ENCODE peak calls at places on chromosomes 12 and 14, in four cellular contexts. D, C, H and I are unnamed samples.
A peak's percentile ranks its signal among the peaks of the same experiment; 100 is the strongest.

GRCh38 chr12:115752913-115753726 is 524.4 kb downstream of the MED13L start:
- DNase-seq in C (no peak), H (peak; percentile 58), D (peak; percentile 48), I (peak; percentile 58)

GRCh38 chr14:88667555-88668273 is 104.9 kb downstream of the ZC3H14 start:
- DNase-seq in D (peak; percentile 72), H (peak; percentile 67), C (peak; percentile 60), I (peak; percentile 70)

GRCh38 chr14:60183724-60184596 is 18.8 kb upstream of the DHRS7 start:
- DNase-seq in D (peak; percentile 57), H (peak; percentile 12), C (no peak), I (peak; percentile 55)

GRCh38 chr12:60035835-60036234 is 440.0 kb downstream of the SLC16A7 start:
- DNase-seq in D (no peak), C (no peak), H (no peak), I (no peak)

GRCh38 chr12:12561305-12562015 is 1.2 kb downstream of the DUSP16 start:
- DNase-seq in H (no peak), D (peak; percentile 45), C (peak; percentile 68), I (peak; percentile 53)

GRCh38 chr12:132163911-132164288 is 19.6 kb downstream of the NOC4L start:
- DNase-seq in H (no peak), C (no peak), D (no peak), I (no peak)

GRCh38 chr12:123141615-123142517 is 9.0 kb downstream of the PITPNM2 start:
- DNase-seq in D (peak; percentile 44), C (no peak), H (no peak), I (peak; percentile 87)

GRCh38 chr14:67359319-67359774 is 257 bp downstream of the ATP6V1D start:
- DNase-seq in H (peak; percentile 21), C (no peak), D (no peak), I (peak; percentile 3)

GRCh38 chr14:74599946-74600345 is 12.1 kb downstream of the LTBP2 start:
- DNase-seq in C (no peak), H (no peak), D (no peak), I (no peak)

GRCh38 chr14:95787941-95788340 is 74.0 kb upstream of the TCL1A start:
- DNase-seq in C (no peak), H (no peak), D (no peak), I (no peak)

GRCh38 chr14:95786566-95786965 is 72.6 kb upstream of the TCL1A start:
- DNase-seq in H (no peak), D (no peak), C (no peak), I (no peak)

DNA sequence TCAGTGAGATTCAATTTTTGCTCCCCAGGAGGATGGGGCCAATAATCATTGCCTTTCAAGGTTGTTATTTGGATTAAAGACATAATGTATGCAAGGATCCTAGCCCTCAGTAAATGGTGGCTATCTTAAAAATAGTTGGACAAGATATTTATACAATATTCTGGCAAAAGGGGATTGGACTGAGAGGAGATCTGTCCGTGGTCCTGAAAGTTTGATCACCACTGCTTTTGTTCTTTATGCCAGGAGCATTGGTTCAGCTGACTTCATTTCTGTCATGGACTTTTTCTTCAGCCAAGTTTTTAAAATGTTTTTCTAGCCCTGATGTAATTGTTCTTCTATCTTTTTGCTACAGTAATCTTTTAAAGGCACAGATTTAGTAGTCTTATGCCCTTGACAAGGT is 70.2 kb upstream of the TCL1A start:
- DNase-seq in D (peak; percentile 12), C (no peak), H (no peak), I (peak; percentile 16)
- TF ChIP-seq PHF8 in D (no peak), C (no peak), H (no peak), I (no peak)

DNA sequence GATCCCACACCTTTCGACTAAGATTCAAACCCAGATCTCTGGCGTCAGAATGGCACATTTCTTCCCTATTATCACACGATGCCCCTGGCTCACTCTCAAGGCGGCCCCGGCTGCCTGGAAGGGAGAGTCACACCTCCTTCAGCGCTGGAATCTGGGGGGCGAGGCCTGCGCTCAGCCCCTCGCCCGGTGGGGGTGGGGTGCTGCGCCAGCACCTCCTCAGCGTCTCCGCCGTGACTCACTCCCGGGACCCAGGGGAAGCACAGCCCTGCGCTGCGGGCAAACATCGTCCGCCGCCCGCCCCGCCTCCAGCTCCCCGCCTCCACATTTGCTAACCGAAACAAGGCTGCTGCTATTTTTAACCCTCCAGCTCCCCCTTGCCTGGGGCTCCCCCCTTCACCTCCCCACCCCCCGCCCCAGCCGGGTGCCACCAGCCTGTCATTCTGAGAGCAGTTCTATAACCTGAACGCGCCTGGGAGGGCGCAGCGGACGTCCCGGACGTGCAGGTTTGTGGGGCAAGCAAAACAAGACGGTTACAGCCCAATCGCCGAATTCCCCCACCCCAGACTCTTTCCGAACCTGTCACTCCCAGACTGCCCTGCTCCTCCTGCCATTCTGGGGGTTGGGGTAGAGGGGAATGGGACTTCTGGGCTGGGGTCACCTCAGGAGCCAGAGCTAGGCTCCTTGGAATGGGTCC is 6.8 kb downstream of the HDAC7 start:
- DNase-seq in C (peak; percentile 83), H (peak; percentile 85), D (peak; percentile 92), I (peak; percentile 36)
- TF ChIP-seq PHF8 in C (peak; percentile 22), H (no peak), D (peak; percentile 35), I (no peak)

DNA sequence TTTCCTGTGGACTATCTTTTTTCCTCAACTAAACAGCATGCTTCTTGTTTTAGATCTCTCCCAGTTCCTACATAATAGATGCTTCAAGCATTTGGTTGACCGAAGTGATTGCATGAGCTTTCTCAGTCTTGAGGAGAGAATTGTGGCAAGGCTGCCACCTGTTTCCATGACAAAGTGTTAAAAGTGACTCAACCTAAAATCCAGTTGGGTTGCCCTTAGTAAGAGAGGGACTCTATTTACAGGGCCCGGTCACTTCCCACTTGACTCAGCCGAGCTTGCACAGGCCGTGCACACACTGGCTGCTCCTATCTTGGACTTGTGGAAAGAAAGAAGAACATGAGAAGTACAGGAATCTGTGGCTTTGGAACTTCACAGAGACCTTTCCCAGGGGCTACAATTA is 2.1 kb upstream of the B4GALNT3 start:
- DNase-seq in H (no peak), C (no peak), D (no peak), I (no peak)
- TF ChIP-seq PHF8 in H (no peak), C (no peak), D (no peak), I (no peak)

DNA sequence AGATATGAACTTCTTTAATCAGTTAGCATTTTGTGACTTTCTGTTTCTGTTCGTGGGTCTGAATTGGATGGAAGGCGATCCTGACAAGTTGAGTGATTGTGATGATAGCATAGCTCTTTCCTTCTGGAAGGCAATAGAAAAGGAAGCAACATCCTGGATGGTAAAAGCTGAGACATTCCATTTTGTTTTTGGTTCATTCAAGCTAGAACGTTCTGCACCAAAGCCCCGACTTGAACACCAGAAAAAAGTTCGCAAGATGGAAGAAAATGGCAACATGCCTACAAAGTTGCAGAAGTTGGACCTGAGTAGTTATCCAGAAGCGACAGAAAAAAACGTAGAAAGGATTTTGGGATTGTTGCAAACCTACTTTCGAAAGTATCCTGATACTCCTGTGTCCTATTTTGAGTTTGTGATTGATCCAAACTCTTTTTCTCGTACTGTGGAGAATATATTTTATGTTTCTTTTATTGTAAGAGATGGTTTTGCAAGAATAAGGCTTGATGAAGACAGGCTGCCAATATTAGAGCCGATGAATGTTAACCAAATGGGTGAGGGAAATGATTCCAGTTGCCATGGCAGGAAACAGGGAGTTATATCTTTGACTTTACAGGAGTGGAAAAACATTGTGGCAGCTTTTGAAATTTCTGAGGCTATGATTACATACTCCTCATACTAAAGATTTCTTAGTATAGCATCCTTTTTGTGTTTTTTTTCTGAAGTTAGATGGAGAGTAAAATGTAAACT is 894 bp downstream of the EID3 start:
- DNase-seq in D (no peak), H (no peak), C (no peak), I (no peak)
- TF ChIP-seq PHF8 in D (no peak), H (no peak), C (no peak), I (no peak)

GRCh38 chr12:67320614-67321305 is 51.6 kb downstream of the CAND1 start:
- DNase-seq in H (no peak), C (no peak), D (no peak), I (no peak)

GRCh38 chr12:67322580-67322979 is 53.4 kb downstream of the CAND1 start:
- DNase-seq in H (no peak), D (no peak), C (no peak), I (no peak)

GRCh38 chr12:67318786-67319185 is 49.6 kb downstream of the CAND1 start:
- DNase-seq in D (no peak), H (no peak), C (no peak), I (no peak)

GRCh38 chr12:67326637-67327036 is 57.5 kb downstream of the CAND1 start:
- DNase-seq in H (no peak), D (no peak), C (no peak), I (no peak)

GRCh38 chr12:67323007-67323406 is 53.8 kb downstream of the CAND1 start:
- DNase-seq in C (no peak), D (no peak), H (no peak), I (no peak)
- TF ChIP-seq PHF8 in C (no peak), D (no peak), H (no peak), I (no peak)

GRCh38 chr14:105285174-105285573 is 15.6 kb downstream of the BRF1 start:
- DNase-seq in D (no peak), C (no peak), H (no peak), I (no peak)

GRCh38 chr14:105290598-105291356 is 10.0 kb downstream of the BRF1 start:
- DNase-seq in D (no peak), H (no peak), C (no peak), I (no peak)

GRCh38 chr14:105283899-105284298 is 16.9 kb downstream of the BRF1 start:
- DNase-seq in C (no peak), D (no peak), H (no peak), I (no peak)

GRCh38 chr14:105286759-105287144 is 14.0 kb downstream of the BRF1 start:
- DNase-seq in D (no peak), C (no peak), H (no peak), I (no peak)

GRCh38 chr14:105287249-105288102 is 13.3 kb downstream of the BRF1 start:
- DNase-seq in D (no peak), H (no peak), C (no peak), I (no peak)
- TF ChIP-seq PHF8 in D (no peak), H (no peak), C (no peak), I (no peak)

GRCh38 chr12:29039013-29039412 is 110.1 kb upstream of the FAR2 start:
- DNase-seq in C (no peak), H (no peak), D (no peak), I (no peak)
- TF ChIP-seq PHF8 in C (no peak), H (no peak), D (no peak), I (no peak)

DNA sequence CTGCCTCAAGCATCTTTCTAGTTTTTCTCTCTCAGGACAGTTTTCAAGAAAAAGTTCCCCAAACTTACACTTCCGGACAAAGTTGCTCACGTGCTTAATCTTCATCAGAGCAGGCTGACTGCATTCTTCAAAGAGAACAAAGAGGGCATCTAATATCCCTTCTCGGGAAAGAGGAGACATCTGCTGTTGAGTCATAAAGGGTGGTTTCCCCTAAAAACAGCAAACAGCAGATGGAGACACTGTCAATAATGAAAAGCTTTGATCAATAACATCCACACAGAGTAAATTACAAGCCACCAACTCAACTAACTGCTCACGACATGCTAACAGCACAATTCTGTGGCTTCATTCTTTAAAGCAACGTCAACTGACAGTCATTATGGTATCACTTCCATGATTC is 8.1 kb downstream of the CIT start:
- DNase-seq in C (no peak), H (no peak), D (no peak), I (no peak)
- TF ChIP-seq PHF8 in C (no peak), H (no peak), D (no peak), I (no peak)

GRCh38 chr12:112735296-112735695 is 56.3 kb upstream of the RPH3A start:
- DNase-seq in H (no peak), D (no peak), C (no peak), I (no peak)

GRCh38 chr12:112741106-112741505 is 50.4 kb upstream of the RPH3A start:
- DNase-seq in C (no peak), D (no peak), H (no peak), I (no peak)

GRCh38 chr12:112734859-112735258 is 56.7 kb upstream of the RPH3A start:
- DNase-seq in H (no peak), C (no peak), D (no peak), I (no peak)

GRCh38 chr12:112740387-112740934 is 51.1 kb upstream of the RPH3A start:
- DNase-seq in D (peak; percentile 8), C (no peak), H (no peak), I (no peak)

GRCh38 chr12:112738531-112738930 is 53.0 kb upstream of the RPH3A start:
- DNase-seq in H (no peak), C (no peak), D (no peak), I (no peak)
- TF ChIP-seq PHF8 in H (no peak), C (no peak), D (no peak), I (no peak)